ENCODE peak calls at places on chromosomes 6 and 20, in four cellular contexts. T is osteoblast, O is GM13976, E is glutamatergic neuron. X is an unnamed sample.

GRCh38 chr6:110513001-110513400 is 36.6 kb upstream of the SLC22A16 start:
- DNase-seq in E (no peak), T (no peak), O (no peak), X (no peak)

GRCh38 chr20:31712112-31712553 is 10.5 kb downstream of the BCL2L1 start:
- DNase-seq in E (no peak), T (no peak), O (no peak), X (no peak)

GRCh38 chr6:105900120-105900937 is 185.8 kb upstream of the PRDM1 start:
- DNase-seq in T (peak), E (no peak), O (no peak), X (no peak)

GRCh38 chr6:69233195-69233524 is 563.6 kb downstream of the LMBRD1 start:
- DNase-seq in O (peak), E (peak), T (no peak), X (no peak)

GRCh38 chr6:11374036-11375010 is 141.9 kb upstream of the NEDD9 start:
- DNase-seq in E (no peak), O (peak), T (no peak), X (no peak)

GRCh38 chr6:1574083-1574761 is 35.5 kb upstream of the FOXC1 start:
- DNase-seq in O (no peak), E (no peak), T (no peak), X (no peak)

GRCh38 chr6:68695838-68696237 is 60.8 kb downstream of the ADGRB3 start:
- DNase-seq in T (no peak), O (no peak), E (no peak), X (no peak)

GRCh38 chr6:43782764-43783513 is 12.9 kb downstream of the VEGFA start:
- DNase-seq in T (peak), O (no peak), E (no peak), X (no peak)

GRCh38 chr6:2719053-2719375 is 31.7 kb downstream of the MYLK4 start:
- DNase-seq in E (no peak), T (no peak), O (no peak), X (no peak)

GRCh38 chr6:134564705-134565104 is 246.8 kb upstream of the SGK1 start:
- DNase-seq in O (no peak), T (no peak), E (no peak), X (no peak)

GRCh38 chr20:62708591-62709536 is at the start of gene NTSR1:
- DNase-seq in O (no peak), T (no peak), E (peak), X (no peak)

GRCh38 chr6:39330057-39330456 is 7.6 kb upstream of the KCNK16 start:
- DNase-seq in O (peak), T (no peak), E (no peak), X (no peak)

GRCh38 chr6:107679457-107679856 is 144.7 kb downstream of the SCML4 start:
- DNase-seq in O (no peak), E (no peak), T (peak), X (no peak)

GRCh38 chr6:31952140-31952805 is 6.4 kb downstream of the CFB start:
- DNase-seq in E (peak), O (peak), T (peak), X (peak)

GRCh38 chr20:35699914-35700624 is 864 bp downstream of the ROMO1 start:
- DNase-seq in O (no peak), T (peak), E (no peak), X (no peak)

GRCh38 chr6:121216928-121217327 is 117.4 kb downstream of the TBC1D32 start:
- DNase-seq in T (no peak), E (no peak), O (no peak), X (no peak)

DNA sequence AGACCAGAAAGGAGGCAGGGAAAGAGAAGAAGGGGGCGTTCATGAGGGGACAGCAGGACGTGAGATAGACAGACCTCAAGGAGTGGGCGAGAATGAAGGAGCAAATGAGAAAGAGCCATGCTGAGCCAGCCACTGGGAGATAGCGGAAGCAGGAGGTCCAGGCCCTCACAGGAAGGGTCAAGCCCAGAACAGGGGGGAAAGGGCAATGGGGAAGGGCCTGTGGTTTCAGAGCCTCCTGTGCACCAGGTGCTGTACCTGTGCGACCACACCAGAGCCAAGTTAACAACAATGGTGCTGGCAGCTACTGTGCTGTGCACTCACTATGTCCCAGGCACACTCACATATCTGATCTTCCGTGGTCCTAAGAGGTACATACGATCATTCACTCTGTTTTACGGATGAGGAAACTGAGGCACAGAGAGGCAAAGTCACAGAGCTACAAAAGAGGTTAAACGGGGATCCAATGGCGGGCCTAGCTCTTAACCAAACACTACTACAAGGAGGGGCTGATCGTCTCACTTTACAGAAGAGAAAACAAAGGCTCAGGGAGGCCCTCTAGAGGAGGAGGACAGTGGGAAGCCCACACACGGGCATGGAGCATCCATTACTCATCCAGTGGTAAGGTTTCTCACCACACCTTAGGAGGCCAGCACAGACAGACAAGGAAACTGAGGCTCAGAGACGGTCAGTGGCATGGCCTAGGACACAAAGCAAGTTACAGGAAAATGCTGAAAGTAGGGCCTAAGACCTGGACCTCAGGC is 129.1 kb downstream of the PREX1 start:
- DNase-seq in T (peak), E (no peak), O (no peak), X (no peak)
- TF ChIP-seq CTCF in T (no peak), E (no peak), O (no peak), X (no peak)

DNA sequence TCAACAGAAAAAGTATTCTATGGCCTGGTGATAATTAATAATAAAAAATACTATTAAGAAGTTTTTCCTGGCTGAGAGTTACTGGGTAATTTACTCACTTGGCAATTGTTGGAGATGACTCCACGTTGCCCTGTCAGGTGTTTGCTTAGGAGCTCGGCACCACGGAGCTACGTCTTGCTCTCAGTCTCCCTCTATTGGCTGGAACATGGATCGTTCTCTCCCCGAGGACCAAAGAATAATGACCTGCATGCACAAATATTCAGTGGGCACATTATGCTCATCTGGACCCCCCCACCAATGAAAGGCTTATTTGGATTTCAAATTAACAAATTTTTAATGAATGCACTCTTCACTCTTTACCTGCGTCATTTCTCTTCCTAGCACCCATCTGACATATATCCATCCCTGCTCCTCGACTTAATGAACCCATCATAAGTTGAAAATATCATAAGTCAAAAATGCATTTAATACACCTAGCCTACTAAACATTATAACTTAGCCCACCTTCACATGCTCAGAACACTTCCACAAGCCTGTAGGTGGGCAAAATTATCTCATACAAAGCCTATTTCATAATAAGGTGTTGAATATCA is 71.0 kb upstream of the CD83 start:
- DNase-seq in E (peak), T (no peak), O (peak), X (no peak)
- TF ChIP-seq CTCF in E (peak), T (peak), O (peak), X (peak)

GRCh38 chr20:4088766-4089165 is 73.4 kb upstream of the RNF24 start:
- DNase-seq in E (no peak), O (no peak), T (no peak), X (no peak)

GRCh38 chr20:4095639-4096038 is 80.3 kb upstream of the RNF24 start:
- DNase-seq in T (no peak), O (no peak), E (no peak), X (no peak)

GRCh38 chr20:4090756-4091331 is 75.5 kb upstream of the RNF24 start:
- DNase-seq in T (no peak), O (no peak), E (no peak), X (no peak)

GRCh38 chr20:4091332-4092135 is 76.2 kb upstream of the RNF24 start:
- DNase-seq in E (peak), T (peak), O (peak), X (peak)

GRCh38 chr20:4092136-4092479 is 76.8 kb upstream of the RNF24 start:
- DNase-seq in E (no peak), T (no peak), O (no peak), X (no peak)
- TF ChIP-seq CTCF in E (peak), T (no peak), O (no peak), X (no peak)

GRCh38 chr6:169115632-169116031 is 138.0 kb downstream of the THBS2 start:
- DNase-seq in O (no peak), T (no peak), E (no peak), X (no peak)

GRCh38 chr6:169117663-169118062 is 136.0 kb downstream of the THBS2 start:
- DNase-seq in O (no peak), T (no peak), E (no peak), X (no peak)

GRCh38 chr6:169119669-169120068 is 134.0 kb downstream of the THBS2 start:
- DNase-seq in T (no peak), O (no peak), E (no peak), X (no peak)

GRCh38 chr6:169118346-169118830 is 135.3 kb downstream of the THBS2 start:
- DNase-seq in E (no peak), T (no peak), O (no peak), X (no peak)

GRCh38 chr6:169121013-169121412 is 132.6 kb downstream of the THBS2 start:
- DNase-seq in O (no peak), E (no peak), T (no peak), X (no peak)
- TF ChIP-seq CTCF in O (no peak), E (no peak), T (peak), X (no peak)

DNA sequence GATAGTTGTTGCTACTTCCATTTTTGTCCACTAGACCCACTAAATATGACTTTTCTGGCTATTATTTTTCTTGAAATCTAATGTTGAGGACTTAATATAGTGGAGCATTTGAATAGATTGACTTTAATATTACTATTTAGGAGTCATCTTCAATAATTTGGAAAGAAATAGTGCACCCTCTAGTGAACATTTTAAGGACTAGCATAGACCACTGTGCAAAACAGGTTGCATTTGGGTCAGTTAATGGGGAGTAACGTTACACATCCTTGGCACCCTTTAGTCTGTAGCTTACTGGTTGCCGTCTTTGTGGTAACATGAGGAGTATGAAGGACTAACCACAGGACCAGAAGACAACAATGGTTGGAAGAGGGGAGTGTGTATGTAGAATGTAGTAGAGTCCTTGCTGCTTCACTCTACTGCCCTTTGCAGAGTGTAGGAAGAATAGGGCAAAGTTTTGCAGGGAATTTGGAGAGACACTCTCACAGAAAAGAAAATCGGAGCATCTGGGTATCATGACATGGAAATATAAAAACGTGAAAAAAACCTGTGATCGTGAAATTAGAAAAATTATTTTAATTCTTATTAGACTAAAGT is 25.2 kb downstream of the RFPL4B start:
- DNase-seq in O (no peak), E (no peak), T (no peak), X (no peak)
- TF ChIP-seq CTCF in O (no peak), E (peak), T (peak), X (peak)

DNA sequence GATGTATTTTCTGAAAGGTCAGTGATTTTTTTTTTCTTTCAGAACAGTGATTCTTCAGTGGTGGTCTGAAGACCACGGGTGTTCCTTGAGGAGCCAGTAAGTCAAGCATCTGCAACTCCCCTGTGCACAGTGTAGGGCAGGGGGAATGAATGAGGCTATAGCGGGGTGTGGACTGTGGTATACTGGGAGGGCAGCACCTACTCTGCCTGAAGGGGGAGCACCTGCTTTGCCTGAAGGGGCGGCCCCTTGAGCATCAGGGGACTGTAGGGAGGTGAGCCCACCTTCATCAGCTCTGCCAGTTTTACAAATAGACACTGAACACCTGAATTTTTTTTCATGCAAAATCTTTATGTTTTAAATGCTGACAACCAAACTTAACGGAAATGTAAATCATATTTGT is 77.5 kb upstream of the RIPOR2 start:
- DNase-seq in O (no peak), E (no peak), T (no peak), X (no peak)
- TF ChIP-seq CTCF in O (peak), E (no peak), T (peak), X (no peak)